ENCODE peak calls at places on chromosome 16, in four cellular contexts. One of them, this sample, is unnamed.

GRCh38 chr16:25707982-25708583 is 16.3 kb downstream of the HS3ST4 start:
- DNase-seq in CD8-positive, alpha-beta T cell: no peak
- DNase-seq in skeletal muscle cell: no peak
- DNase-seq in left lung: no peak
- DNase-seq in this sample: no peak

GRCh38 chr16:85139888-85140339 is 27.6 kb upstream of the CIBAR2 start:
- DNase-seq in CD8-positive, alpha-beta T cell: no peak
- DNase-seq in skeletal muscle cell: no peak
- DNase-seq in left lung: no peak
- DNase-seq in this sample: no peak

GRCh38 chr16:85650864-85651811 is 37.6 kb downstream of the GINS2 start:
- DNase-seq in CD8-positive, alpha-beta T cell: no peak
- DNase-seq in skeletal muscle cell: no peak
- DNase-seq in left lung: no peak
- DNase-seq in this sample: no peak

GRCh38 chr16:4392382-4393242 is 21.0 kb downstream of the VASN start:
- DNase-seq in CD8-positive, alpha-beta T cell: no peak
- DNase-seq in skeletal muscle cell: peak
- DNase-seq in left lung: no peak
- DNase-seq in this sample: no peak

GRCh38 chr16:31711344-31711845 is 162.2 kb upstream of the ZNF267 start:
- DNase-seq in CD8-positive, alpha-beta T cell: no peak
- DNase-seq in skeletal muscle cell: no peak
- DNase-seq in left lung: no peak
- DNase-seq in this sample: no peak

GRCh38 chr16:58044266-58045019 is 18.9 kb downstream of the MMP15 start:
- DNase-seq in CD8-positive, alpha-beta T cell: no peak
- DNase-seq in skeletal muscle cell: no peak
- DNase-seq in left lung: no peak
- DNase-seq in this sample: no peak

GRCh38 chr16:89691231-89691985 is 4.9 kb downstream of the CDK10 start:
- DNase-seq in CD8-positive, alpha-beta T cell: no peak
- DNase-seq in skeletal muscle cell: no peak
- DNase-seq in left lung: no peak
- DNase-seq in this sample: no peak

GRCh38 chr16:29308644-29309546 is 97.6 kb downstream of the NPIPB11 start:
- DNase-seq in CD8-positive, alpha-beta T cell: no peak
- DNase-seq in skeletal muscle cell: no peak
- DNase-seq in left lung: no peak
- DNase-seq in this sample: no peak

GRCh38 chr16:89921699-89922476 is 1.3 kb upstream of the TUBB3 start:
- DNase-seq in CD8-positive, alpha-beta T cell: no peak
- DNase-seq in skeletal muscle cell: peak
- DNase-seq in left lung: peak
- DNase-seq in this sample: no peak

GRCh38 chr16:54007504-54007903 is 279.1 kb downstream of the IRX3 start:
- DNase-seq in CD8-positive, alpha-beta T cell: no peak
- DNase-seq in skeletal muscle cell: no peak
- DNase-seq in left lung: no peak
- DNase-seq in this sample: no peak

GRCh38 chr16:80610489-80611156 is 69.8 kb downstream of the DYNLRB2 start:
- DNase-seq in CD8-positive, alpha-beta T cell: no peak
- DNase-seq in skeletal muscle cell: no peak
- DNase-seq in left lung: no peak
- DNase-seq in this sample: no peak

GRCh38 chr16:67541391-67542263 is 13.0 kb downstream of the RIPOR1 start:
- DNase-seq in CD8-positive, alpha-beta T cell: no peak
- DNase-seq in skeletal muscle cell: no peak
- DNase-seq in left lung: no peak
- DNase-seq in this sample: no peak

GRCh38 chr16:72590179-72590937 is 418.4 kb upstream of the PMFBP1 start:
- DNase-seq in CD8-positive, alpha-beta T cell: no peak
- DNase-seq in skeletal muscle cell: no peak
- DNase-seq in left lung: no peak
- DNase-seq in this sample: peak

GRCh38 chr16:71421911-71422310 is 19.9 kb downstream of the TLE7 start:
- DNase-seq in CD8-positive, alpha-beta T cell: no peak
- DNase-seq in skeletal muscle cell: no peak
- DNase-seq in left lung: no peak
- DNase-seq in this sample: no peak

GRCh38 chr16:83715217-83715920 is 92.4 kb upstream of the HSBP1 start:
- DNase-seq in CD8-positive, alpha-beta T cell: no peak
- DNase-seq in skeletal muscle cell: no peak
- DNase-seq in left lung: peak
- DNase-seq in this sample: no peak

GRCh38 chr16:89599451-89599858 is 14.0 kb upstream of the DPEP1 start:
- DNase-seq in CD8-positive, alpha-beta T cell: no peak
- DNase-seq in skeletal muscle cell: no peak
- DNase-seq in left lung: no peak
- DNase-seq in this sample: no peak

GRCh38 chr16:11283820-11284248 is 2.7 kb upstream of the PRM1 start:
- DNase-seq in CD8-positive, alpha-beta T cell: no peak
- DNase-seq in skeletal muscle cell: no peak
- DNase-seq in left lung: no peak
- DNase-seq in this sample: no peak

GRCh38 chr16:68281368-68282063 is 17.2 kb downstream of the SLC7A6 start:
- DNase-seq in CD8-positive, alpha-beta T cell: no peak
- DNase-seq in skeletal muscle cell: no peak
- DNase-seq in left lung: no peak
- DNase-seq in this sample: no peak

GRCh38 chr16:25258856-25259179 is 1.2 kb upstream of the ZKSCAN2 start:
- DNase-seq in CD8-positive, alpha-beta T cell: no peak
- DNase-seq in skeletal muscle cell: no peak
- DNase-seq in left lung: no peak
- DNase-seq in this sample: no peak

GRCh38 chr16:88783391-88784073 is 1.5 kb downstream of the PIEZO1 start:
- DNase-seq in CD8-positive, alpha-beta T cell: no peak
- DNase-seq in skeletal muscle cell: no peak
- DNase-seq in left lung: no peak
- DNase-seq in this sample: no peak

GRCh38 chr16:85437161-85438052 is 175.7 kb upstream of the GSE1 start:
- DNase-seq in CD8-positive, alpha-beta T cell: no peak
- DNase-seq in skeletal muscle cell: no peak
- DNase-seq in left lung: peak
- DNase-seq in this sample: no peak

GRCh38 chr16:80862153-80862552 is 57.8 kb upstream of the CDYL2 start:
- DNase-seq in CD8-positive, alpha-beta T cell: no peak
- DNase-seq in skeletal muscle cell: no peak
- DNase-seq in left lung: no peak
- DNase-seq in this sample: no peak

GRCh38 chr16:27407158-27407557 is 5.2 kb downstream of the IL21R start:
- DNase-seq in CD8-positive, alpha-beta T cell: no peak
- DNase-seq in skeletal muscle cell: no peak
- DNase-seq in left lung: no peak
- DNase-seq in this sample: no peak

GRCh38 chr16:27406729-27407128 is 4.8 kb downstream of the IL21R start:
- DNase-seq in CD8-positive, alpha-beta T cell: no peak
- DNase-seq in skeletal muscle cell: no peak
- DNase-seq in left lung: no peak
- DNase-seq in this sample: no peak

GRCh38 chr16:27408012-27408601 is 6.1 kb downstream of the IL21R start:
- DNase-seq in CD8-positive, alpha-beta T cell: no peak
- DNase-seq in skeletal muscle cell: peak
- DNase-seq in left lung: no peak
- DNase-seq in this sample: peak

GRCh38 chr16:27405546-27406451 is 3.8 kb downstream of the IL21R start:
- DNase-seq in CD8-positive, alpha-beta T cell: no peak
- DNase-seq in skeletal muscle cell: no peak
- DNase-seq in left lung: no peak
- DNase-seq in this sample: no peak

DNA sequence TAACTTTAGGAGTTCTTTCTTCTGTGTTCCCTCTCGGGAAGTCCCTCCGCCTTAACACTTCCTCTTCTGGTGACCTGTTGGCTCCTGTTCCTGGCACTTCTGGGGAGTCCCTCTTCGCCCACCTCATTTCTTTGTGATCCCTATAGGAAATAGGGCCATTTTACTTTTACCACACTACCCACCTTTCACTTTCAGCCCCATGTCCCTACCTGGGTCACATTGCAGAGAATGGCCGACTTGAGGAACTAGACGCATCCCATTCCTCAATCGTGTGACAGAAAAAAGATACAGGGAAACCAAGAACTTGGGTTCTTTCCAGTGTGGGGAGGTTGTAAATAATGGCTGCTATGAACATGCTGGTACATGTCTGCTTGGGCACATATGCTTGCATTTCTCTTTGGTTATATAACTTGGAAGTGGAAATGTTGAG is 6.6 kb downstream of the IL21R start:
- DNase-seq in CD8-positive, alpha-beta T cell: no peak
- DNase-seq in skeletal muscle cell: no peak
- DNase-seq in left lung: no peak
- DNase-seq in this sample: peak
- H3K4me3 ChIP-seq in CD8-positive, alpha-beta T cell: peak
- H3K4me3 ChIP-seq in skeletal muscle cell: no peak
- H3K4me3 ChIP-seq in left lung: no peak
- H3K4me3 ChIP-seq in this sample: peak

GRCh38 chr16:78957328-78958100 is 643.0 kb downstream of the MAF start:
- DNase-seq in CD8-positive, alpha-beta T cell: peak
- DNase-seq in skeletal muscle cell: no peak
- DNase-seq in left lung: no peak
- DNase-seq in this sample: no peak

GRCh38 chr16:78967948-78968347 is 632.6 kb downstream of the MAF start:
- DNase-seq in CD8-positive, alpha-beta T cell: no peak
- DNase-seq in skeletal muscle cell: no peak
- DNase-seq in left lung: no peak
- DNase-seq in this sample: no peak

GRCh38 chr16:78961464-78961863 is 639.1 kb downstream of the MAF start:
- DNase-seq in CD8-positive, alpha-beta T cell: no peak
- DNase-seq in skeletal muscle cell: no peak
- DNase-seq in left lung: no peak
- DNase-seq in this sample: peak

DNA sequence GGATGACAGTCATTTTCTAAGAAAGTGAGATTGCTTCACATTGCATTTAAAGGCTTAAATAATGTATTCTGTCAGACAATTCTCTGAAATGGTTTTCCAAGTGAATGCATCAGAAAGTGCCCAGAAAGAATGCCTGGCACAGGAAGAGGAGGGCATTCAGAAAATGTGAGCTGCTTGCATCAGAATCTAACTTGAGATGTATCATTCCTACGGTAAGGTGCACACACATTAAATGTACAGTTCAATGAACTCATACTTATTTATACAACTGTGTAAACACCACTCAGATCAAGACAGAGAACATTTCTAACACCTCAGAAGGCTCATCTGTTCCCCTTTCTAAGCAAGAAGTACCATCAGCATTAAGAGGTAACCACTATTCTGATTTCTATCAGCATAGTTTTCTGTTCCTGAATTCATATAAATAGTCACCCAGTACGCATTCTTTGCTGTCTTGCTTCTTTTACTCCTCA is 638.0 kb downstream of the MAF start:
- DNase-seq in CD8-positive, alpha-beta T cell: no peak
- DNase-seq in skeletal muscle cell: no peak
- DNase-seq in left lung: no peak
- DNase-seq in this sample: peak
- H3K4me3 ChIP-seq in CD8-positive, alpha-beta T cell: no peak
- H3K4me3 ChIP-seq in skeletal muscle cell: no peak
- H3K4me3 ChIP-seq in left lung: no peak
- H3K4me3 ChIP-seq in this sample: no peak

DNA sequence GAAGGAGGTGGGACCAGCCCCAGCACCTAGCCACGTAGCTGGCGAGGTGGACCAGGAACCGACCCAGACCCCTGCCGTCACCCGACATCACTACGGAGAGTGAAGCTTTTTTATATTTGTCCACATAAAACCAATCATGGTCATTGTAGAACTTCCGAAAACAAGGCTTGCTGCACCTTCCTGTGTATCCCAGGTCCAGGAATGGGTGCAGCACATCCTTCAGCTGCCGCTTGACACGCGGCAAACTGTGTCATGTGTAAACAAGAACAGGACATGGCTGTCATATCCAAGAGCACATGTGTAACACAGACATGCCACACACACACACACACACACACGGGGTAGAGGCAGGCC is 1.4 kb downstream of the HBQ1 start:
- DNase-seq in CD8-positive, alpha-beta T cell: no peak
- DNase-seq in skeletal muscle cell: no peak
- DNase-seq in left lung: no peak
- DNase-seq in this sample: no peak
- H3K4me3 ChIP-seq in CD8-positive, alpha-beta T cell: no peak
- H3K4me3 ChIP-seq in skeletal muscle cell: no peak
- H3K4me3 ChIP-seq in left lung: no peak
- H3K4me3 ChIP-seq in this sample: no peak

DNA sequence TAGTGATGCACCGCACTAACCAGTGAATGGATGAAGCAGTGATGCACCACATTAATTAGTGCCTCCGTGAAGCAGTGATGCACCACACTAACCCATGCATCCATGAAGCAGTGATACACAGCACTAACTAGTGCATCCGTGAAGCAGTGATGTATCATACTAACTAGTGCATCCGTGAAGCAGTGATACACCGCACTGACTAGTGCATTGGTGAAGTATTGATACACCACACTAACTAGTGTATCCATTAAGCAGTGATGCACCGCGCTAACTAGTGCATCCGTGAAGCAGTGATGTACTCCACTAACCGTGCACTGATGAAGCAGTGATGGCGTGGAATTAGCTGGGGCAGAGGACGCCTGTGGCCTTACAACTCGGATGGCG is 80.6 kb upstream of the NKD1 start:
- DNase-seq in CD8-positive, alpha-beta T cell: no peak
- DNase-seq in skeletal muscle cell: no peak
- DNase-seq in left lung: no peak
- DNase-seq in this sample: no peak
- H3K4me3 ChIP-seq in CD8-positive, alpha-beta T cell: no peak
- H3K4me3 ChIP-seq in skeletal muscle cell: peak
- H3K4me3 ChIP-seq in left lung: no peak
- H3K4me3 ChIP-seq in this sample: no peak

GRCh38 chr16:12674096-12674495 is 129.6 kb downstream of the CPPED1 start:
- DNase-seq in CD8-positive, alpha-beta T cell: no peak
- DNase-seq in skeletal muscle cell: peak
- DNase-seq in left lung: no peak
- DNase-seq in this sample: no peak

GRCh38 chr16:12673466-12673865 is 130.2 kb downstream of the CPPED1 start:
- DNase-seq in CD8-positive, alpha-beta T cell: no peak
- DNase-seq in skeletal muscle cell: no peak
- DNase-seq in left lung: no peak
- DNase-seq in this sample: no peak

GRCh38 chr16:12677472-12677871 is 126.2 kb downstream of the CPPED1 start:
- DNase-seq in CD8-positive, alpha-beta T cell: no peak
- DNase-seq in skeletal muscle cell: no peak
- DNase-seq in left lung: no peak
- DNase-seq in this sample: no peak

GRCh38 chr16:12674524-12674923 is 129.2 kb downstream of the CPPED1 start:
- DNase-seq in CD8-positive, alpha-beta T cell: no peak
- DNase-seq in skeletal muscle cell: no peak
- DNase-seq in left lung: no peak
- DNase-seq in this sample: no peak

DNA sequence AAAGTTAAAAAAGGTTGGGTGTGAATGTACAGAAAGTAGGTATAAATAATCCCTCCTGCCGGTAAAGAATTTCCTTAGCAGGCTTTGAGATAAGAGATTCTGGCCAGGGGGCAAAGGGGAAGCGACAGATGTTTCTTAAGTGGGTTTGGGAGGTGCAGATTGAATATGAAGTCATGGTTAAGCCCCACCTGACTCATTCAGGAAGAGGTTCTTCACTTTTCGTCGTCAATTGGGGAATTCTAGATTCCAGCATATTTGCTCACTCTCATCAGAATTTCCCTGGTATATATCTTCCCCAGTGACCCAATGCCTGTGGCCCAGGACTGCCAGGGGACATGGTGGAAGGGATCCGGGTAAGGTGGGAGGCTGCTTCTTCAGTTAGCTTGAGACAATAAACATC is 127.8 kb downstream of the CPPED1 start:
- DNase-seq in CD8-positive, alpha-beta T cell: no peak
- DNase-seq in skeletal muscle cell: peak
- DNase-seq in left lung: no peak
- DNase-seq in this sample: no peak
- H3K4me3 ChIP-seq in CD8-positive, alpha-beta T cell: no peak
- H3K4me3 ChIP-seq in skeletal muscle cell: no peak
- H3K4me3 ChIP-seq in left lung: no peak
- H3K4me3 ChIP-seq in this sample: no peak

This sample was measured in GM12878.